ENCODE peak calls at places on chromosome 20, in six cellular contexts. One of them, this sample, is unnamed. For H3K4me1, the result is how much of the 10 kb centered on the place peaks cover.

GRCh38 chr20:61925555-61926252 is 140.0 kb downstream of the TAF4 start:
- DNase-seq in CD4-positive, CD25-positive, alpha-beta regulatory T cell: no peak
- DNase-seq in heart right ventricle: no peak
- DNase-seq in cardiac muscle cell: peak
- DNase-seq in SJCRH30: no peak
- DNase-seq in HCT116: peak
- DNase-seq in this sample: peak

GRCh38 chr20:44967207-44967807 is 995 bp downstream of the STK4 start:
- DNase-seq in HCT116: no peak
- DNase-seq in cardiac muscle cell: peak
- DNase-seq in CD4-positive, CD25-positive, alpha-beta regulatory T cell: peak
- DNase-seq in SJCRH30: no peak
- DNase-seq in heart right ventricle: no peak
- DNase-seq in this sample: no peak

GRCh38 chr20:56554869-56555268 is 21.8 kb downstream of the FAM209B start:
- DNase-seq in cardiac muscle cell: peak
- DNase-seq in heart right ventricle: peak
- DNase-seq in SJCRH30: peak
- DNase-seq in CD4-positive, CD25-positive, alpha-beta regulatory T cell: no peak
- DNase-seq in HCT116: peak
- DNase-seq in this sample: peak

GRCh38 chr20:21705466-21706344 is at the start of gene PAX1:
- DNase-seq in SJCRH30: no peak
- DNase-seq in CD4-positive, CD25-positive, alpha-beta regulatory T cell: no peak
- DNase-seq in cardiac muscle cell: peak
- DNase-seq in heart right ventricle: no peak
- DNase-seq in HCT116: no peak
- DNase-seq in this sample: no peak

GRCh38 chr20:45341939-45342862 is 6.0 kb downstream of the SDC4 start:
- DNase-seq in SJCRH30: peak
- DNase-seq in CD4-positive, CD25-positive, alpha-beta regulatory T cell: no peak
- DNase-seq in cardiac muscle cell: peak
- DNase-seq in heart right ventricle: peak
- DNase-seq in HCT116: no peak
- DNase-seq in this sample: peak

GRCh38 chr20:44017905-44018683 is 103.4 kb downstream of the TOX2 start:
- DNase-seq in heart right ventricle: peak
- DNase-seq in CD4-positive, CD25-positive, alpha-beta regulatory T cell: no peak
- DNase-seq in HCT116: peak
- DNase-seq in cardiac muscle cell: peak
- DNase-seq in SJCRH30: peak
- DNase-seq in this sample: peak

GRCh38 chr20:58024241-58024721 is 204.2 kb downstream of the ANKRD60 start:
- DNase-seq in HCT116: no peak
- DNase-seq in cardiac muscle cell: no peak
- DNase-seq in SJCRH30: no peak
- DNase-seq in heart right ventricle: no peak
- DNase-seq in CD4-positive, CD25-positive, alpha-beta regulatory T cell: no peak
- DNase-seq in this sample: no peak

GRCh38 chr20:61370841-61371303 is 118.8 kb downstream of the CDH4 start:
- DNase-seq in SJCRH30: no peak
- DNase-seq in cardiac muscle cell: no peak
- DNase-seq in CD4-positive, CD25-positive, alpha-beta regulatory T cell: no peak
- DNase-seq in heart right ventricle: no peak
- DNase-seq in HCT116: no peak
- DNase-seq in this sample: no peak

GRCh38 chr20:43590036-43590391 is 723 bp upstream of the IFT52 start:
- DNase-seq in cardiac muscle cell: no peak
- DNase-seq in SJCRH30: peak
- DNase-seq in HCT116: no peak
- DNase-seq in heart right ventricle: peak
- DNase-seq in CD4-positive, CD25-positive, alpha-beta regulatory T cell: no peak
- DNase-seq in this sample: no peak

GRCh38 chr20:39812116-39812515 is 850.0 kb downstream of the DHX35 start:
- DNase-seq in cardiac muscle cell: no peak
- DNase-seq in CD4-positive, CD25-positive, alpha-beta regulatory T cell: no peak
- DNase-seq in SJCRH30: no peak
- DNase-seq in heart right ventricle: no peak
- DNase-seq in HCT116: no peak
- DNase-seq in this sample: no peak

GRCh38 chr20:34516874-34517542 is 786 bp downstream of the DYNLRB1 start:
- DNase-seq in HCT116: no peak
- DNase-seq in CD4-positive, CD25-positive, alpha-beta regulatory T cell: peak
- DNase-seq in heart right ventricle: no peak
- DNase-seq in cardiac muscle cell: no peak
- DNase-seq in SJCRH30: peak
- DNase-seq in this sample: no peak

GRCh38 chr20:24257171-24257570 is 212.3 kb upstream of the SYNDIG1 start:
- DNase-seq in heart right ventricle: no peak
- DNase-seq in HCT116: no peak
- DNase-seq in SJCRH30: no peak
- DNase-seq in CD4-positive, CD25-positive, alpha-beta regulatory T cell: no peak
- DNase-seq in cardiac muscle cell: no peak
- DNase-seq in this sample: no peak

GRCh38 chr20:20293986-20294385 is 73.9 kb upstream of the INSM1 start:
- DNase-seq in CD4-positive, CD25-positive, alpha-beta regulatory T cell: no peak
- DNase-seq in heart right ventricle: no peak
- DNase-seq in SJCRH30: no peak
- DNase-seq in cardiac muscle cell: no peak
- DNase-seq in HCT116: no peak
- DNase-seq in this sample: no peak

GRCh38 chr20:5928831-5929715 is 21.3 kb downstream of the TRMT6 start:
- DNase-seq in heart right ventricle: no peak
- DNase-seq in SJCRH30: no peak
- DNase-seq in HCT116: no peak
- DNase-seq in cardiac muscle cell: no peak
- DNase-seq in CD4-positive, CD25-positive, alpha-beta regulatory T cell: no peak
- DNase-seq in this sample: no peak

GRCh38 chr20:52226370-52226769 is 34.8 kb upstream of the ZFP64 start:
- DNase-seq in heart right ventricle: no peak
- DNase-seq in SJCRH30: no peak
- DNase-seq in CD4-positive, CD25-positive, alpha-beta regulatory T cell: no peak
- DNase-seq in HCT116: no peak
- DNase-seq in cardiac muscle cell: peak
- DNase-seq in this sample: no peak

GRCh38 chr20:53827996-53828672 is 234.5 kb upstream of the ZNF217 start:
- DNase-seq in HCT116: peak
- DNase-seq in SJCRH30: no peak
- DNase-seq in CD4-positive, CD25-positive, alpha-beta regulatory T cell: no peak
- DNase-seq in cardiac muscle cell: peak
- DNase-seq in heart right ventricle: peak
- DNase-seq in this sample: no peak

GRCh38 chr20:57672164-57672563 is 37.7 kb downstream of the PMEPA1 start:
- DNase-seq in HCT116: no peak
- DNase-seq in heart right ventricle: peak
- DNase-seq in cardiac muscle cell: peak
- DNase-seq in SJCRH30: no peak
- DNase-seq in CD4-positive, CD25-positive, alpha-beta regulatory T cell: no peak
- DNase-seq in this sample: peak

GRCh38 chr20:33522256-33522820 is 32.4 kb downstream of the CBFA2T2 start:
- DNase-seq in CD4-positive, CD25-positive, alpha-beta regulatory T cell: no peak
- DNase-seq in HCT116: no peak
- DNase-seq in cardiac muscle cell: no peak
- DNase-seq in SJCRH30: no peak
- DNase-seq in heart right ventricle: no peak
- DNase-seq in this sample: no peak

GRCh38 chr20:18224968-18225568 is 63.3 kb upstream of the ZNF133 start:
- DNase-seq in heart right ventricle: peak
- DNase-seq in SJCRH30: peak
- DNase-seq in HCT116: peak
- DNase-seq in CD4-positive, CD25-positive, alpha-beta regulatory T cell: no peak
- DNase-seq in cardiac muscle cell: peak
- DNase-seq in this sample: peak

GRCh38 chr20:17129089-17129488 is 97.8 kb upstream of the PCSK2 start:
- DNase-seq in CD4-positive, CD25-positive, alpha-beta regulatory T cell: no peak
- DNase-seq in HCT116: no peak
- DNase-seq in heart right ventricle: no peak
- DNase-seq in cardiac muscle cell: no peak
- DNase-seq in SJCRH30: no peak
- DNase-seq in this sample: no peak

DNA sequence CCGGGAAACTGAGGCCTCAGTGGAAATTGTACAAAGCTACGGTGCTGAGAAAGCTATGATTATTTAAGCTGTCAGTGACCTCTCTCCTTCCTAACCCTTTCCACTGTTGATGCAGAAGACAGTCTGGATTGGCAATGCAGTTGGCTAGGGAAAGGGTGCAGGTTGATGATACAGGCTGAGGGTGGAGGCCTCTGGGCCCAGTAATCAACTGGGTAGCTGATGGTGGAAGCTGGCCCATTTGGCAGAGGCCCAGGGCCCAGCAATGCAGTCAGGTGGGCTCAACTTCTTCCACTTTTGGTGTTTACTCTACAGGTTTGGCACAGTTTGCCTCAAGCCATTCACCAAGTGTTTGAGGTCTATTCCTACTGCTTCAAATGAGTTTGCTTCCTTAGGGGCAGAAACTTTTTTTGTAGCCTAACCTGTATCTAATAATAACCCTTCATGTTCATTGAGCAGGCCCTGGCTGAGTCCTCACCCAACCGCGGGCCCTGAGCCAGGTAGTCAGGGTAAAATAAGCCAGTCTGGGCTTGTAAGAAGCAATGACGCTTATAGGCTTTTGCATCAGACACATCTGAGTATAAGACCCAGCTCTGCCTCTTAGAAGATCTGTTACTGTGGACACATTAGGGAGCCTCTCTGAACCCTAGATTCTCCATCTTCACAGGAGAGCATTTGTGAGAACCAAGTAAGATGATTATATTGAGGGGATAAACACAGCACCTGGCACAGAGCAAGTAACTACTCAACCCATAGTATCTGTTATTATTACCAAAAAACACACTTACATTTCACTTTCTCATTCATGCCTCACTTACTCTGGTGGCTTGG is 12.0 kb downstream of the BCL2L1 start:
- DNase-seq in cardiac muscle cell: no peak
- DNase-seq in SJCRH30: no peak
- DNase-seq in heart right ventricle: no peak
- DNase-seq in CD4-positive, CD25-positive, alpha-beta regulatory T cell: no peak
- DNase-seq in HCT116: no peak
- DNase-seq in this sample: peak
- H3K4me1 ChIP-seq in cardiac muscle cell: under half
- H3K4me1 ChIP-seq in SJCRH30: under half
- H3K4me1 ChIP-seq in heart right ventricle: half or more
- H3K4me1 ChIP-seq in CD4-positive, CD25-positive, alpha-beta regulatory T cell: half or more
- H3K4me1 ChIP-seq in HCT116: half or more
- H3K4me1 ChIP-seq in this sample: half or more

GRCh38 chr20:37301120-37301519 is 11.7 kb downstream of the MANBAL start:
- DNase-seq in CD4-positive, CD25-positive, alpha-beta regulatory T cell: no peak
- DNase-seq in heart right ventricle: no peak
- DNase-seq in cardiac muscle cell: no peak
- DNase-seq in HCT116: no peak
- DNase-seq in SJCRH30: no peak
- DNase-seq in this sample: no peak

GRCh38 chr20:37296371-37296770 is 6.9 kb downstream of the MANBAL start:
- DNase-seq in SJCRH30: no peak
- DNase-seq in HCT116: no peak
- DNase-seq in heart right ventricle: no peak
- DNase-seq in CD4-positive, CD25-positive, alpha-beta regulatory T cell: no peak
- DNase-seq in cardiac muscle cell: no peak
- DNase-seq in this sample: no peak

GRCh38 chr20:37299718-37300529 is 10.5 kb downstream of the MANBAL start:
- DNase-seq in heart right ventricle: no peak
- DNase-seq in SJCRH30: no peak
- DNase-seq in HCT116: no peak
- DNase-seq in CD4-positive, CD25-positive, alpha-beta regulatory T cell: no peak
- DNase-seq in cardiac muscle cell: peak
- DNase-seq in this sample: no peak

GRCh38 chr20:37297066-37297736 is 7.7 kb downstream of the MANBAL start:
- DNase-seq in heart right ventricle: no peak
- DNase-seq in cardiac muscle cell: peak
- DNase-seq in SJCRH30: no peak
- DNase-seq in HCT116: no peak
- DNase-seq in CD4-positive, CD25-positive, alpha-beta regulatory T cell: no peak
- DNase-seq in this sample: no peak

GRCh38 chr20:37298190-37298939 is 8.9 kb downstream of the MANBAL start:
- DNase-seq in heart right ventricle: no peak
- DNase-seq in CD4-positive, CD25-positive, alpha-beta regulatory T cell: no peak
- DNase-seq in HCT116: no peak
- DNase-seq in cardiac muscle cell: peak
- DNase-seq in SJCRH30: no peak
- DNase-seq in this sample: no peak
- H3K4me1 ChIP-seq in heart right ventricle: half or more
- H3K4me1 ChIP-seq in CD4-positive, CD25-positive, alpha-beta regulatory T cell: under half
- H3K4me1 ChIP-seq in HCT116: under half
- H3K4me1 ChIP-seq in cardiac muscle cell: under half
- H3K4me1 ChIP-seq in SJCRH30: under half
- H3K4me1 ChIP-seq in this sample: under half

DNA sequence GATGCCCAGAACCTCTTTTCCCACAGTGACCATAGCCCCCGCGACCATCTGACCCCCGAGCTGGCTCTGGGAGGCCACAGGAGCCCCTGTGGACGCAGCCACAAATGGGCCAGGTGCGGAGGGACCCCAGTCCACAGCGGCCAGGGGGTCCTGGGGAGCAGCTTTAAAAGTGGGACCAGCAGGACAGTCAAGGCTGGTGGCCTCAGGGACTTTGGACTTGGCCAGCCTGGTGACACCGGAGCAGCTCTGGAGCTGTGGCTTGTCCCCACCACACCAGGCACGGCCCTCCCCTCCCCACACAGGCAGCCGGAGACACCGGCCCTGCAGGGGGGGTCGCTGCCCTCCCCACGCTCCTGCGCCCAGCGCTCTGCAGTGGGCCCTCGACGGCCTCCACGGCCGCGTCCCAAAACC is 3.5 kb downstream of the FNDC11 start:
- DNase-seq in HCT116: no peak
- DNase-seq in cardiac muscle cell: no peak
- DNase-seq in heart right ventricle: no peak
- DNase-seq in CD4-positive, CD25-positive, alpha-beta regulatory T cell: no peak
- DNase-seq in SJCRH30: no peak
- DNase-seq in this sample: no peak
- H3K4me1 ChIP-seq in HCT116: under half
- H3K4me1 ChIP-seq in cardiac muscle cell: under half
- H3K4me1 ChIP-seq in heart right ventricle: under half
- H3K4me1 ChIP-seq in CD4-positive, CD25-positive, alpha-beta regulatory T cell: under half
- H3K4me1 ChIP-seq in SJCRH30: under half
- H3K4me1 ChIP-seq in this sample: under half

DNA sequence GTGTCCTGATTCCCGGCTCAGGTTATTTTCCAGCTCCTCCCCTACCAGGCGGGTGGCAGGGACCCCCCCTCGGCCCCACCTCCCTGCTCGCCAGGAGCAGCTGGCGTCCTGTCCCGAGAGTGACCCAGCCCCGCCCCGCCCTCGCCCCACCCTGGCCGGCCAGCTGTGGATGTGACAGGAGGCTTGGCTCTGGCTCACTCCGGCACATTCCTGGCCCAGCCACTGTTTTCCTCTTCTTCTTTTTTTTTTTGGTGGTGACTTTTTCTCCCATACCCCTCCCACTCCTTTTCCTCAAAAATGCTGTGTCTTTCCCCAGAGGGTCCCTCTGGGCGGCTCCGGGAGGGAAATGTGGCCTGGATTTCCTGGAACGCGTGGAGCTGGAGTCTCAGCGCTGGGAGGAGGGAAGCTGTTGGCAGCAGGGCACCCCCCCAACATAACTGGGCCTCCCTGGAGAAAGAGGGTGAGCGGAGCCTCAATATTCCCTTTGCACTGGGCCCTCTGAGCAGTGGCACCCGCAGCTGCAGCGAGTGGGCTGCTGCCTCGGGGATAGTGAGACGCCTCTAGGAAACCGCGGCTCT is 28.3 kb upstream of the CSNK2A1 start:
- DNase-seq in cardiac muscle cell: peak
- DNase-seq in SJCRH30: peak
- DNase-seq in HCT116: no peak
- DNase-seq in CD4-positive, CD25-positive, alpha-beta regulatory T cell: no peak
- DNase-seq in heart right ventricle: peak
- DNase-seq in this sample: peak
- H3K4me1 ChIP-seq in cardiac muscle cell: under half
- H3K4me1 ChIP-seq in SJCRH30: under half
- H3K4me1 ChIP-seq in HCT116: under half
- H3K4me1 ChIP-seq in CD4-positive, CD25-positive, alpha-beta regulatory T cell: under half
- H3K4me1 ChIP-seq in heart right ventricle: half or more
- H3K4me1 ChIP-seq in this sample: half or more

GRCh38 chr20:41176711-41177552 is 39.6 kb downstream of the PLCG1 start:
- DNase-seq in SJCRH30: no peak
- DNase-seq in HCT116: no peak
- DNase-seq in cardiac muscle cell: no peak
- DNase-seq in heart right ventricle: no peak
- DNase-seq in CD4-positive, CD25-positive, alpha-beta regulatory T cell: no peak
- DNase-seq in this sample: no peak
- H3K4me1 ChIP-seq in SJCRH30: under half
- H3K4me1 ChIP-seq in HCT116: under half
- H3K4me1 ChIP-seq in cardiac muscle cell: under half
- H3K4me1 ChIP-seq in heart right ventricle: half or more
- H3K4me1 ChIP-seq in CD4-positive, CD25-positive, alpha-beta regulatory T cell: under half
- H3K4me1 ChIP-seq in this sample: under half